ENCODE peak calls at places on chromosomes 3 and 15, in five cellular contexts. J, H, T, A and Q are unnamed samples.

GRCh38 chr15:98735895-98736617 is 87.7 kb downstream of the IGF1R start:
- DNase-seq in J (no peak), H (no peak), T (no peak), A (no peak), Q (no peak)

GRCh38 chr15:67579164-67579563 is 36.7 kb downstream of the MAP2K5 start:
- DNase-seq in J (no peak), H (no peak), T (no peak), A (no peak), Q (no peak)

GRCh38 chr3:10816019-10816862 is at the start of gene SLC6A11:
- DNase-seq in J (no peak), H (no peak), T (no peak), A (peak), Q (peak)

GRCh38 chr3:39907981-39908380 is 98.6 kb downstream of the MYRIP start:
- DNase-seq in J (peak), H (peak), T (no peak), A (no peak), Q (peak)

GRCh38 chr3:197350446-197350845 is 52.0 kb upstream of the DLG1 start:
- DNase-seq in J (no peak), H (no peak), T (no peak), A (no peak), Q (no peak)

GRCh38 chr3:72334681-72335457 is 513.4 kb downstream of the SHQ1 start:
- DNase-seq in J (no peak), H (no peak), T (no peak), A (no peak), Q (no peak)

GRCh38 chr3:32888739-32889138 is 62.7 kb upstream of the CCR4 start:
- DNase-seq in J (no peak), H (no peak), T (no peak), A (no peak), Q (no peak)

GRCh38 chr3:42780892-42781700 is 8.0 kb upstream of the CCDC13 start:
- DNase-seq in J (no peak), H (no peak), T (peak), A (peak), Q (peak)

GRCh38 chr3:72247645-72248388 is 462.9 kb upstream of the PROK2 start:
- DNase-seq in J (peak), H (peak), T (no peak), A (peak), Q (peak)

GRCh38 chr3:100463646-100464155 is 28.7 kb upstream of the TMEM45A start:
- DNase-seq in J (no peak), H (no peak), T (no peak), A (no peak), Q (no peak)

GRCh38 chr15:39555885-39556284 is 25.0 kb upstream of the THBS1 start:
- DNase-seq in J (no peak), H (no peak), T (no peak), A (no peak), Q (no peak)

GRCh38 chr3:186653079-186653710 is 12.6 kb upstream of the HRG start:
- DNase-seq in J (no peak), H (no peak), T (no peak), A (no peak), Q (no peak)

GRCh38 chr15:73899197-73900128 is 26.1 kb downstream of the TBC1D21 start:
- DNase-seq in J (no peak), H (no peak), T (no peak), A (no peak), Q (no peak)

GRCh38 chr15:94470492-94470891 is 239.1 kb downstream of the MCTP2 start:
- DNase-seq in J (no peak), H (no peak), T (no peak), A (no peak), Q (no peak)

GRCh38 chr3:119322021-119322522 is 27.9 kb downstream of the ARHGAP31 start:
- DNase-seq in J (no peak), H (no peak), T (no peak), A (peak), Q (no peak)

GRCh38 chr3:41148446-41148845 is 50.9 kb upstream of the CTNNB1 start:
- DNase-seq in J (no peak), H (no peak), T (no peak), A (no peak), Q (no peak)

GRCh38 chr3:61172684-61173083 is 78.6 kb downstream of the FHIT start:
- DNase-seq in J (no peak), H (no peak), T (no peak), A (no peak), Q (no peak)
- TF ChIP-seq CTCF in J (no peak), H (no peak), T (no peak), A (no peak), Q (no peak)

GRCh38 chr3:192915724-192916123 is 1.9 kb downstream of the MB21D2 start:
- DNase-seq in J (no peak), H (no peak), T (no peak), A (no peak), Q (no peak)
- H3K4me3 ChIP-seq in J (peak), H (peak), T (no peak), A (no peak), Q (no peak)

GRCh38 chr3:155870133-155870944 is at the start of gene GMPS:
- DNase-seq in J (peak), H (peak), T (peak), A (peak), Q (peak)
- TF ChIP-seq POLR2A in J (peak), H (no peak), T (no peak), A (peak), Q (peak)

GRCh38 chr15:78620021-78620838 is 566 bp downstream of the CHRNA3 start:
- DNase-seq in J (peak), H (no peak), T (no peak), A (no peak), Q (no peak)
- TF ChIP-seq CTCF in J (no peak), H (no peak), T (no peak), A (no peak), Q (no peak)

GRCh38 chr15:75713338-75713895 is 769 bp upstream of the CSPG4 start:
- DNase-seq in J (no peak), H (peak), T (no peak), A (no peak), Q (no peak)
- H3K4me3 ChIP-seq in J (no peak), H (peak), T (no peak), A (no peak), Q (no peak)

DNA sequence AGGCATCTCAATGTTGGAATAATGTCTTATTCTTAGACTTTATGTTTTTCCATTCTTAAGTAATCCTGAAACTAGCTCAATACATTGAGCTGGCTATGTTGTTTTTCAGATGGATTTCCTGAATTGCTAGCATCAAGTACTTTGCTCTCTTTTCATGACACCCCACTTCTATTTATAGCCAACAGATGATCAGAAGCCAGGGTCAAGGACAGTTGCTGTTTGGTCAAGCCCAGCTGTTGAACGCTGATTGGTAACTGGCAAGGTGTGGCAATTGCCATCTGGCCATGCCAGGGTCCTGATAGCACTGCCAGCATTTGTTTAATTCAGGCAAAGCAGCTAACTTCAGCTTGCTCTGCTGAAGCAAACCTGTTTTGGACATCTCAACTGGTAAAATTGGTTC is 46.2 kb upstream of the PLCL2 start:
- DNase-seq in J (no peak), H (no peak), T (no peak), A (no peak), Q (peak)
- TF ChIP-seq POLR2A in J (no peak), H (no peak), T (no peak), A (no peak), Q (no peak)

GRCh38 chr15:100910119-100910518 is 9.0 kb upstream of the LRRK1 start:
- DNase-seq in J (no peak), H (no peak), T (no peak), A (no peak), Q (no peak)
- TF ChIP-seq CTCF in J (no peak), H (no peak), T (no peak), A (no peak), Q (no peak)